ENCODE peak calls at places on chromosome 2, in five cellular contexts. E is upper lobe of left lung, V is HepG2, W is GM12878, A is K562. U is an unnamed sample.

GRCh38 chr2:11631462-11631861 is 38.5 kb downstream of the NTSR2 start:
- ATAC-seq in E (no peak), V (no peak), W (no peak), A (peak; percentile 57), U (no peak)

GRCh38 chr2:231222318-231223000 is 24.0 kb downstream of the ARMC9 start:
- ATAC-seq in E (no peak), V (no peak), W (peak; percentile 91), A (no peak), U (peak; percentile 87)

GRCh38 chr2:176493221-176493825 is 224.1 kb downstream of the MTX2 start:
- ATAC-seq in E (no peak), V (no peak), W (peak; percentile 64), A (no peak), U (no peak)

GRCh38 chr2:237198144-237198900 is 112.6 kb downstream of the COPS8 start:
- ATAC-seq in E (no peak), V (no peak), W (no peak), A (no peak), U (no peak)

GRCh38 chr2:177347570-177347969 is 45.0 kb upstream of the AGPS start:
- ATAC-seq in E (no peak), V (no peak), W (no peak), A (no peak), U (no peak)

GRCh38 chr2:207223051-207223450 is 57.3 kb upstream of the KLF7 start:
- ATAC-seq in E (no peak), V (no peak), W (peak; percentile 88), A (no peak), U (no peak)

GRCh38 chr2:70499253-70499652 is 54.4 kb downstream of the TGFA start:
- ATAC-seq in E (no peak), V (no peak), W (no peak), A (no peak), U (no peak)

GRCh38 chr2:239400000-239400831 is 604 bp downstream of the HDAC4 start:
- ATAC-seq in E (no peak), V (no peak), W (no peak), A (no peak), U (peak; percentile 6)

GRCh38 chr2:41954304-41955291 is 93.2 kb upstream of the PKDCC start:
- ATAC-seq in E (peak; percentile 21), V (peak; percentile 51), W (no peak), A (no peak), U (no peak)

GRCh38 chr2:238362611-238363010 is 42.3 kb downstream of the TRAF3IP1 start:
- ATAC-seq in E (no peak), V (no peak), W (no peak), A (no peak), U (no peak)

GRCh38 chr2:33214436-33214835 is 262.0 kb upstream of the RASGRP3 start:
- ATAC-seq in E (no peak), V (no peak), W (no peak), A (no peak), U (no peak)

GRCh38 chr2:63855418-63856301 is 14.0 kb downstream of the UGP2 start:
- ATAC-seq in E (no peak), V (no peak), W (no peak), A (no peak), U (no peak)

GRCh38 chr2:216819055-216819454 is 40.8 kb downstream of the TNP1 start:
- ATAC-seq in E (no peak), V (no peak), W (no peak), A (no peak), U (no peak)

GRCh38 chr2:224055101-224055500 is 16.0 kb upstream of the SERPINE2 start:
- ATAC-seq in E (no peak), V (no peak), W (no peak), A (no peak), U (no peak)

GRCh38 chr2:165772183-165772582 is 21.9 kb downstream of the GALNT3 start:
- ATAC-seq in E (no peak), V (no peak), W (no peak), A (no peak), U (no peak)

GRCh38 chr2:177316756-177317155 is 52.2 kb upstream of the NFE2L2 start:
- ATAC-seq in E (no peak), V (no peak), W (no peak), A (no peak), U (no peak)

GRCh38 chr2:58156780-58157179 is 84.3 kb downstream of the FANCL start:
- ATAC-seq in E (no peak), V (no peak), W (no peak), A (no peak), U (no peak)

GRCh38 chr2:156818944-156819343 is 382.8 kb downstream of the GPD2 start:
- ATAC-seq in E (peak; percentile 38), V (no peak), W (no peak), A (no peak), U (no peak)

GRCh38 chr2:204986641-204987040 is 441.4 kb downstream of the PARD3B start:
- ATAC-seq in E (no peak), V (no peak), W (no peak), A (no peak), U (no peak)

GRCh38 chr2:217650229-217650628 is 352.6 kb downstream of the TNS1 start:
- ATAC-seq in E (no peak), V (no peak), W (no peak), A (no peak), U (no peak)

GRCh38 chr2:206011795-206012194 is 74.2 kb downstream of the INO80D start:
- ATAC-seq in E (no peak), V (no peak), W (no peak), A (no peak), U (no peak)

GRCh38 chr2:151979694-151980093 is 119.2 kb downstream of the CACNB4 start:
- ATAC-seq in E (no peak), V (no peak), W (no peak), A (peak; percentile 48), U (no peak)

GRCh38 chr2:135633582-135633981 is 102.3 kb downstream of the R3HDM1 start:
- ATAC-seq in E (no peak), V (no peak), W (no peak), A (no peak), U (no peak)

GRCh38 chr2:143955416-143956075 is 564.4 kb downstream of the ZEB2 start:
- ATAC-seq in E (peak; percentile 32), V (no peak), W (no peak), A (no peak), U (no peak)

GRCh38 chr2:191573216-191573615 is 104.7 kb upstream of the NABP1 start:
- ATAC-seq in E (no peak), V (no peak), W (no peak), A (no peak), U (no peak)

GRCh38 chr2:191572319-191572718 is 105.6 kb upstream of the NABP1 start:
- ATAC-seq in E (no peak), V (no peak), W (no peak), A (no peak), U (no peak)

GRCh38 chr2:191574232-191574631 is 103.7 kb upstream of the NABP1 start:
- ATAC-seq in E (no peak), V (no peak), W (no peak), A (no peak), U (no peak)

GRCh38 chr2:191569025-191569424 is 108.9 kb upstream of the NABP1 start:
- ATAC-seq in E (no peak), V (peak; percentile 51), W (no peak), A (no peak), U (no peak)

GRCh38 chr2:191571163-191571769 is 106.7 kb upstream of the NABP1 start:
- ATAC-seq in E (peak; percentile 87), V (no peak), W (peak; percentile 63), A (peak; percentile 90), U (peak; percentile 34)
- H3K27ac ChIP-seq in E (peak overlapping the region; percentile 10), V (no peak overlapping the region), W (no peak overlapping the region), A (peak overlapping the region; percentile 77), U (no peak overlapping the region)

DNA sequence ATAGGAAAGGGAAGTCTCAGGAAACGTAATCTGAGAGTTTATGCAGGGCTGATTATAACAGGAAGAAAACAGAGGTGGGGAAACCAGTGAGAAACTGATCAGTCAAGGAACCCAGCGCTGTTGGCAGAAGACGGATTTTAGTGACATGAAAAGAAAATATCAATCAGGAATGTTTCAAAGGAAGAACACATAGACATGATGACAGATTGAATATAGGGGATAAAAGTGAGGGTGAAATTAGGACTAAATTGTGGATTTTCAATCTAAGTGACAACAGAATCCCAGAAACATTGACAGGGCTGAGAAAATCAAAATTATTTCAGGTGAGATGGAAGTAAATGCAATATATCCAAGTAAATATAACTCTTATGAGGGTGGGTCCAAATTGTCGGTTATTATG is 199.8 kb upstream of the CCDC150 start:
- ATAC-seq in E (no peak), V (no peak), W (no peak), A (no peak), U (no peak)
- TF ChIP-seq EP300 in E (no peak), V (no peak), W (no peak), A (no peak), U (no peak)

GRCh38 chr2:10333247-10333613 is 30.5 kb downstream of the HPCAL1 start:
- ATAC-seq in E (peak; percentile 27), V (no peak), W (no peak), A (peak; percentile 55), U (no peak)

GRCh38 chr2:10337449-10337848 is 34.7 kb downstream of the HPCAL1 start:
- ATAC-seq in E (no peak), V (no peak), W (no peak), A (no peak), U (no peak)

GRCh38 chr2:10336283-10336682 is 33.6 kb downstream of the HPCAL1 start:
- ATAC-seq in E (no peak), V (no peak), W (no peak), A (no peak), U (no peak)

GRCh38 chr2:10333966-10334365 is 31.3 kb downstream of the HPCAL1 start:
- ATAC-seq in E (no peak), V (no peak), W (no peak), A (no peak), U (no peak)

GRCh38 chr2:10335046-10335840 is 32.5 kb downstream of the HPCAL1 start:
- ATAC-seq in E (no peak), V (no peak), W (no peak), A (no peak), U (no peak)
- TF ChIP-seq POLR2AphosphoS5 in E (no peak), V (no peak), W (no peak), A (no peak), U (no peak)

GRCh38 chr2:9250091-9250490 is 43.5 kb downstream of the ASAP2 start:
- ATAC-seq in E (no peak), V (no peak), W (no peak), A (no peak), U (no peak)
- H3K27ac ChIP-seq in E (no peak overlapping the region), V (no peak overlapping the region), W (no peak overlapping the region), A (no peak overlapping the region), U (peak overlapping the region; percentile 28)

DNA sequence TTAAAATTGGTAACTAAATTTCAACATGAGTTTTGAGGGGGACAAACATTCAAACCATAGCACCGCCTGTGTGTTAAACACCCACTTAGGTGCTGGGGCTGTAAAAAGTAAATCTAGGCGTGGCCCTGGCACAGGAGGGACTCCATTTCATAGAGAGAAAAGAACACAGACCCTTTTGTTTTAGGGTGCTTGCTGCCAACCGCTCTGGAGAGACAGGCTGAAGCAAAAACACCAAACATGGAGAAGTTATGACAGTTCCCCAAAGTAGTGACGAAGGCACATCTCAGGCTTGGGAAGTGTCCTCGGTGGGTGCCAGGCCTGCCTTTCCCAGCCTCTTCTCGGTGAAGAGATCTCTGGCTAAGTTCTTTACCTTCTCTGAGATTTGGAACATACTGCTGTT is 5.1 kb downstream of the ACTG2 start:
- ATAC-seq in E (no peak), V (no peak), W (no peak), A (no peak), U (peak; percentile 66)
- TF ChIP-seq EP300 in E (no peak), V (no peak), W (no peak), A (no peak), U (no peak)